ENCODE peak calls at places on chromosomes 7 and 10, in seven cellular contexts. F is HepG2, Y is ovary, C is K562, P is transverse colon, L is stomach, B is SK-N-SH. A is an unnamed sample. For H3K27me3, the result is how much of the 10 kb centered on the place peaks cover.

GRCh38 chr7:91632948-91633519 is 247.5 kb downstream of the MTERF1 start:
- DNase-seq in C (no peak), Y (no peak), F (no peak), L (no peak), B (no peak), P (no peak), A (no peak)

GRCh38 chr7:2824678-2825461 is 19.2 kb downstream of the GNA12 start:
- DNase-seq in B (no peak), L (no peak), C (no peak), F (no peak), P (no peak), Y (no peak), A (no peak)

GRCh38 chr10:35300063-35300699 is 36.1 kb upstream of the CCNY start:
- DNase-seq in F (no peak), Y (no peak), C (peak), L (no peak), B (no peak), P (peak), A (no peak)

GRCh38 chr10:123183724-123184123 is 29.5 kb downstream of the BUB3 start:
- DNase-seq in P (no peak), F (no peak), C (no peak), B (no peak), L (no peak), Y (no peak), A (no peak)

GRCh38 chr7:128931186-128931798 is 6.4 kb upstream of the IRF5 start:
- DNase-seq in P (no peak), C (no peak), B (no peak), L (no peak), F (no peak), Y (no peak), A (no peak)

GRCh38 chr10:26950934-26951333 is 90.2 kb upstream of the ABI1 start:
- DNase-seq in P (no peak), Y (no peak), C (no peak), F (no peak), L (no peak), B (no peak), A (no peak)

GRCh38 chr7:132161231-132161915 is 414.9 kb downstream of the PLXNA4 start:
- DNase-seq in B (peak), P (no peak), L (peak), C (no peak), F (no peak), Y (no peak), A (no peak)

GRCh38 chr10:70272925-70273316 is 10.9 kb downstream of the NPFFR1 start:
- DNase-seq in L (no peak), Y (no peak), B (peak), P (no peak), C (peak), F (no peak), A (no peak)

GRCh38 chr7:4801839-4802231 is 26.4 kb downstream of the AP5Z1 start:
- DNase-seq in F (no peak), C (no peak), P (no peak), L (no peak), B (no peak), Y (no peak), A (no peak)

GRCh38 chr7:106402898-106403297 is 118.1 kb upstream of the NAMPT start:
- DNase-seq in F (no peak), L (no peak), P (no peak), Y (no peak), B (no peak), C (no peak), A (no peak)

DNA sequence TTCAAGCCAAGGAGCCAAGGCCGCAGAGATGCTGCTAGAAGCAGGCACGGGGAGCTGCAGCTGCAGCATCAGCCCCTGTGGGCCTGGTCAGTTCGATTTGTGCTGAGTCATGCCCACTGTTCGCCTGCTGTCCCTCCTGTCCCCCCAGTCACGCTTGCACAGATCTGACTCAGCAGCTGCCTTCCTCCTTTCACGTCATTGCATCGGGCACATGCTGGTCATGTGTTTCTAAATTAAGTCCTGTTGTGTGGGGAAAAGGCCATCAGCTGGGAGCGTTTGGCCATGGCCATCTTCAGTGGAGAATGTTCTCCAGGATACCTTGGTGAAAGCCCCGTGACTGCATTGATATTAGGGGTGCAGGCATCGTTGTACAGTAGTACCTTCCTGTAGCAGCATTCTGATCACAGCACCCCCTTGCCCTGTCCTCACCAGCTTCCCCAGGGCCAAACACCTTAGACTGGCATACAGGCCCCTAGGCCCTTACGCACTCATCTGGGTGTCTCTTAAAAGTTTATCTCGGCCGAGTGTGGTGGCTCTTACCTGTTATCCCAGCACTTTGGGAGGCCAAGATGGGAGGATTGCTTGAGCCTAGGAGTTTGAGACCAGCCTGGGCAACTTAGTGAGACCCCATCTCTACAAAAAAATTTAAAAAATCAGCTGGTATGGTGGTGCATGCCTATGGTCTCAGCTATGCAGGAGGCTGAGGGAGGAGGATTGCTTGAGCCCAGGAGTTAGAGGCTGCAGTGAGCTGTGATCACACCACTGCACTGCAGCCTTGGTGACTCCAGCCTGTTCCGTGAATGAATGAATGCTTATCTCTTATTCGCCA is 23.2 kb downstream of the POR start:
- DNase-seq in Y (peak), B (peak), L (no peak), P (peak), C (peak), F (no peak), A (no peak)
- TF ChIP-seq EP300 in Y (no peak), B (no peak), L (peak), P (no peak), C (peak), F (no peak), A (no peak)

GRCh38 chr7:156998988-156999610 is 11.4 kb downstream of the MNX1 start:
- DNase-seq in C (peak), Y (no peak), L (peak), B (peak), P (no peak), F (no peak), A (no peak)
- H3K27me3 ChIP-seq in C (under half), Y (under half), L (under half), B (half or more), P (half or more), F (under half), A (half or more)

DNA sequence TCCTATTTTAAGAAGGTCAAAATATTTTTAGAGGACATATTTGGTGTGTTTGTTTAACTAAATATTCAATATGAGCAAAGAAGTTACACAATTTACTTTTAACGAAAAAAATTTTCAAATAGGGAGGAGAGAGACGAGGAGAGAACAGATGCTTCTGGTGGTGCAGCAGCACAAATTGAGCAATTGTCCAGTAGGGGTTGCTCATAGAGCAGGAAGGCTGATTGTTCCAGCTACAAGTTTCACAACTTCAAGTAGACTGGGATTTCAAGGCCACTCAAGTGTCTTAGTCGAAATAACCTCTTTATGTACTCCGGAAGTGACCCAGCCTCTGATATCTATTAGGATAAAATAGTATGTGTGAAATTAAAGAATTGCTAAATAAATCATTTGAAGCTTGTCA is 197.9 kb downstream of the HDAC9 start:
- DNase-seq in P (no peak), Y (no peak), C (no peak), L (no peak), B (peak), F (no peak), A (no peak)
- H3K27ac ChIP-seq in P (no peak), Y (no peak), C (no peak), L (no peak), B (peak), F (no peak), A (no peak)

GRCh38 chr10:16652154-16652553 is 130.5 kb upstream of the C1QL3 start:
- DNase-seq in P (no peak), F (no peak), L (no peak), C (no peak), B (no peak), Y (no peak), A (no peak)

GRCh38 chr10:16653223-16653622 is 131.5 kb upstream of the C1QL3 start:
- DNase-seq in Y (no peak), F (no peak), C (no peak), L (no peak), P (no peak), B (no peak), A (no peak)

DNA sequence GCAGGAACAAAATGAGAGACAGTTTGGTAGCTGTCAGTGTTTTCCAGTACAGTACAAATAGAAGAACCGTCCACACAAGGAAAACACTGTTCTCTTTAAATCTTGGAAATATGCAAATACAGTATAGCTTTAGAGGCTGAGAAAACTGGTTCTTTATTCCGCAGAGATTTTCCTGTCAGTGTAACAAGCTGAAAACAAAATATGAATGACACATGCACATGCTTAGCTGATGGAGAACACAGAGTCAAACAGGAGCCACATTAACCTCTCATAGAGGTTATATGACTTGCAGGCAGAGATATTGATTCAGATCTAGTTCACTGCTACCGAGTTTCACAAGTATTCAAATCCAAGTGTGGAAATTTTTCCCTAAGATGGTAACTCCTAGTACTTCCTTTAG is 135.2 kb upstream of the C1QL3 start:
- DNase-seq in B (no peak), P (no peak), L (no peak), F (no peak), Y (no peak), C (no peak), A (no peak)
- TF ChIP-seq EP300 in B (no peak), P (no peak), L (no peak), F (no peak), Y (no peak), C (no peak), A (no peak)

DNA sequence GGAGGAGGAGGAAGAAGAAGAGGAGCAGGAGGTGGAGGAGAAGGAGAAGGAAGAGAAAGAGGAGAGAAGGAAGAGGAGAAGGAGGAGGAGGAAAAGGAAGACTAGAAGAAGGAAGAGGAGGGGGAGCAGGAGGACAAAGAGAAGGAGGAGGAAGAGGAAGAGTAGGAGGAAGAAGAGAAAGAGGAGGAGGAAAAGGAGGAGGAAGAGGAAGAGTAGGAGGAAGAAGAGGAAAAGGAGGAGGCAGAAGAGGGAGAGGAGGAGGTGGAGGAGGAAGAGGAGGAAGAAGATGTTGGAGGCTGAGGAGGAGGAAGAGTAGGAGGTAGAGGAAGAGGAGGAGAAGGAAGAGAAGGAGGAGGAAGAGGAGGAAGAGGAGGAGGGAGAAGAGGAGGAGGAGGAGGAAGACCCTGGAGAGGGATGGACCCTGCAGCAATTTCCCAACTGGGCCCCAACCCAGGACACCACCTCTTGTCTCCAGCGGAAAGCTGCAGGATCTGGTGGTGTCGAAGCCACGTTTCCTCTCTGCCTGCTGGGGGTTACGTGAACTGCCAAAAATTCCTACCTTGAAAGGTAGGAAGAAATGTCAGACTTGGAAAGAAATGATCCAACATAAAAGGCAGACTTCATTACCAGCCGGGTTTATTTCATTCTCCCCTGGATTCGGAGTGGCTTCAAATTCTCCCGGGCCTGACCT is 38.9 kb downstream of the COL26A1 start:
- DNase-seq in C (no peak), P (no peak), B (no peak), L (no peak), F (no peak), Y (no peak), A (no peak)
- H3K27me3 ChIP-seq in C (under half), P (half or more), B (under half), L (under half), F (under half), Y (under half), A (under half)